ENCODE peak calls at places on chromosomes 16 and 17, in eight cellular contexts. G is CD8-positive, alpha-beta memory T cell; F is Peyer's patch; J is neuronal stem cell; T is heart left ventricle; S is naive thymus-derived CD4-positive, alpha-beta T cell; H is mucosa of descending colon; V is endodermal cell. A is an unnamed sample.
A peak's percentile ranks its signal among the peaks of the same experiment; 100 is the strongest.

GRCh38 chr17:77842906-77843249 is 115.6 kb upstream of the TNRC6C start:
- DNase-seq in G (no peak), F (no peak), J (no peak), T (no peak), S (no peak), H (no peak), V (no peak), A (no peak)

GRCh38 chr17:77828749-77829539 is 129.6 kb upstream of the TNRC6C start:
- DNase-seq in G (no peak), F (peak; percentile 15), J (no peak), T (no peak), S (no peak), H (no peak), V (no peak), A (no peak)

GRCh38 chr16:83843657-83844056 is 35.9 kb downstream of the HSBP1 start:
- DNase-seq in G (no peak), F (no peak), J (no peak), T (no peak), S (no peak), H (no peak), V (peak; percentile 69), A (no peak)

GRCh38 chr17:55089955-55090573 is 121.5 kb downstream of the STXBP4 start:
- DNase-seq in G (peak; percentile 10), F (no peak), J (no peak), T (no peak), S (no peak), H (no peak), V (peak; percentile 59), A (peak; percentile 39)

GRCh38 chr17:76537578-76538280 is at the start of gene CYGB:
- DNase-seq in G (no peak), F (no peak), J (no peak), T (peak; percentile 66), S (no peak), H (no peak), V (peak; percentile 89), A (no peak)

GRCh38 chr17:45787656-45788055 is 3.5 kb downstream of the CRHR1 start:
- DNase-seq in G (no peak), F (no peak), J (no peak), T (no peak), S (no peak), H (no peak), V (no peak), A (peak; percentile 18)

GRCh38 chr17:68446626-68447041 is 10.7 kb downstream of the WIPI1 start:
- DNase-seq in G (no peak), F (no peak), J (no peak), T (no peak), S (no peak), H (no peak), V (no peak), A (no peak)

GRCh38 chr17:77516902-77517301 is 376.1 kb downstream of the SEC14L1 start:
- DNase-seq in G (no peak), F (no peak), J (no peak), T (no peak), S (no peak), H (no peak), V (no peak), A (no peak)

GRCh38 chr16:64138621-64139020 is 983.2 kb downstream of the CDH11 start:
- DNase-seq in G (no peak), F (no peak), J (no peak), T (no peak), S (no peak), H (no peak), V (no peak), A (no peak)

GRCh38 chr16:87945351-87946042 is 5.7 kb upstream of the BANP start:
- DNase-seq in G (no peak), F (no peak), J (peak; percentile 46), T (peak; percentile 74), S (no peak), H (peak; percentile 76), V (peak; percentile 84), A (peak; percentile 63)

GRCh38 chr16:84829168-84829965 is 9.6 kb downstream of the CRISPLD2 start:
- DNase-seq in G (no peak), F (no peak), J (no peak), T (no peak), S (no peak), H (no peak), V (no peak), A (no peak)

GRCh38 chr17:81260171-81260570 is 21.1 kb downstream of the NDUFAF8 start:
- DNase-seq in G (no peak), F (no peak), J (no peak), T (no peak), S (no peak), H (no peak), V (no peak), A (no peak)

GRCh38 chr16:85851034-85851780 is 47.8 kb upstream of the IRF8 start:
- DNase-seq in G (no peak), F (no peak), J (no peak), T (no peak), S (no peak), H (no peak), V (peak; percentile 38), A (no peak)

GRCh38 chr16:86450691-86451090 is 59.6 kb upstream of the FOXF1 start:
- DNase-seq in G (no peak), F (no peak), J (no peak), T (no peak), S (no peak), H (no peak), V (no peak), A (no peak)

GRCh38 chr17:79545251-79546005 is 65.4 kb downstream of the RBFOX3 start:
- DNase-seq in G (no peak), F (no peak), J (no peak), T (no peak), S (no peak), H (no peak), V (no peak), A (no peak)

GRCh38 chr17:29567362-29568330 is 809 bp upstream of the ABHD15 start:
- DNase-seq in G (peak; percentile 65), F (peak; percentile 81), J (peak; percentile 64), T (peak; percentile 58), S (peak; percentile 71), H (peak; percentile 86), V (peak; percentile 93), A (peak; percentile 66)

GRCh38 chr17:71501716-71502115 is 619.1 kb upstream of the SOX9 start:
- DNase-seq in G (no peak), F (no peak), J (no peak), T (no peak), S (no peak), H (no peak), V (no peak), A (no peak)

GRCh38 chr16:69906838-69907301 is 44.3 kb upstream of the CLEC18A start:
- DNase-seq in G (no peak), F (no peak), J (no peak), T (no peak), S (no peak), H (no peak), V (no peak), A (no peak)

GRCh38 chr17:420479-421175 is 68.0 kb upstream of the RPH3AL start:
- DNase-seq in G (no peak), F (no peak), J (no peak), T (no peak), S (no peak), H (no peak), V (no peak), A (no peak)

DNA sequence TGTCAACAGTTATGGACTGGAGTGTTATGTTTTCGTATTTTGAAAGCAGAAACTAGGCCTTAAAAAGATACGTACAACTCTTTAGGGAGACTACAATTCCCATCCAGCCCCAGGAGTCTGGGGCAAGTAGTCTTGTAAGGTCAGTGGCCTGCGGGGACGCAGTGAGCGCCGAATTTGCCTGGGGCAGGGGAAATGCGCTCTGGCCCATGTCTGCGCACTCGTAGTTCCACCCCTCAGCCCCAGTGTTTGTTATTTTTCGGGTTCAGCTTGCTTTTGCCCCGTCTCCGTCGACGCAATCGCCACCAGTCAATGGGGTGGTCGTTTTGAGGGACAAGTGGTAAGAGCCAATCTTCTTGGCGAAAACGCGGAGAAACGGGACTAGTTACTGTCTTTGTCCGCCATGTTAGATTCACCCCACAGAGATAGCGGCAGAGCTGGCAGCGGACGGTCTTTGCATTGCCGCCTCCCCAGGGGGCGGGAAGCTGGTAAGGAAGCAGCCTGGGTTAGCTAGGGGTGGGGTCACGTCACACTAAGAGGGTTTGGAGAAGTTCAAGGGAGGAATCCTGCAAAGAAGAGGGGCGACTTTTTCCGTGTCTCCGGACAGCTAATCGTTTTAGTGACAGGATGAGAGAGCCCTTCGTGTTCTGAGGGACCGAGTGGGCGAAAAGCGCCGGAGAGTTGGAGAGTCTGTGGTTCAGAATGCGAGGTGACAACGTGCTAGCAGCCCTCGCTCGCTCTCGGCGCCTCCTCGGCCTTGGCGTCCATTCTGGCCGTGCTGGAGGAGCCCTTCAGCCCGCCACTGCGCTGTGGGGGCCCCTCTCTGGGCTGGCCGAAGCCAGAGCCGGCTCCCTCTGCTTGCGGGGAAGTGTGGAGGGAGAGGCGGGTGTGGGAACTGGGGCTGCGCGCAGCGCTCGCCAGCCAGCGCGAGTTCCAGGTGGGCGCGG is 1.1 kb upstream of the BRCA1 start:
- DNase-seq in G (no peak), F (no peak), J (no peak), T (no peak), S (no peak), H (peak; percentile 43), V (peak; percentile 59), A (peak; percentile 3)
- H3K4me1 ChIP-seq in G (peaks cover 15% of the 10 kb centered on the region), F (peaks cover 12% of the 10 kb centered on the region), J (peaks cover 4% of the 10 kb centered on the region), T (peaks cover 8% of the 10 kb centered on the region), S (peaks cover 6% of the 10 kb centered on the region), H (peaks cover 15% of the 10 kb centered on the region), V (no peaks in the 10 kb centered on the region), A (peaks cover 4% of the 10 kb centered on the region)

GRCh38 chr17:8152112-8152775 is at the start of gene PER1:
- DNase-seq in G (peak; percentile 78), F (peak; percentile 97), J (peak; percentile 80), T (peak; percentile 96), S (peak; percentile 68), H (peak; percentile 97), V (peak; percentile 99), A (peak; percentile 97)
- H3K4me3 ChIP-seq in G (peak within 1 kb of the TSS; percentile 60), F (peak within 1 kb of the TSS; percentile 62), J (peak within 1 kb of the TSS; percentile 88), T (peak within 1 kb of the TSS; percentile 95), S (peak within 1 kb of the TSS; percentile 80), H (peak within 1 kb of the TSS; percentile 25), V (peak within 1 kb of the TSS; percentile 93), A (peak within 1 kb of the TSS; percentile 59)

DNA sequence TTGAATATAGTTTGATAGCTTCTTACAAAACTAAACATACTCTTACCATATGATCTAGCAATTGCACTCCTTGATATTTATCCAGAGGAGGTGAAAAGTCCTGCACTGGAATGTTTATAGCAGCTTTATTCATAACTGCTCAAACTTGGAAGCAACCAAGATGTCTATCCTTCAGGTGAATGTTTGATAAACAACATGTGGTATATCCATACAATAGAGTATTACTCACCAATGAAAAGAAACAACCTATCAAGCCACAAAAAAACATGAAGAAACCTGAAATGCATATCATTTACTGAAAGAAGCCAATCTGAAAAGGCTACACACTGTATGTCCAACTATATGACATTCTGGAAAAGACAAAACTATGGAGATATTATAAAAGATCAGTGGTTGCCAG is 16.1 kb downstream of the STAT3 start:
- DNase-seq in G (no peak), F (no peak), J (no peak), T (no peak), S (no peak), H (no peak), V (no peak), A (no peak)
- H3K4me1 ChIP-seq in G (peaks cover 28% of the 10 kb centered on the region), F (peaks cover 13% of the 10 kb centered on the region), J (peaks cover 2% of the 10 kb centered on the region), T (peaks cover 38% of the 10 kb centered on the region), S (peaks cover 8% of the 10 kb centered on the region), H (peaks cover 8% of the 10 kb centered on the region), V (no peaks in the 10 kb centered on the region), A (peaks cover 4% of the 10 kb centered on the region)

DNA sequence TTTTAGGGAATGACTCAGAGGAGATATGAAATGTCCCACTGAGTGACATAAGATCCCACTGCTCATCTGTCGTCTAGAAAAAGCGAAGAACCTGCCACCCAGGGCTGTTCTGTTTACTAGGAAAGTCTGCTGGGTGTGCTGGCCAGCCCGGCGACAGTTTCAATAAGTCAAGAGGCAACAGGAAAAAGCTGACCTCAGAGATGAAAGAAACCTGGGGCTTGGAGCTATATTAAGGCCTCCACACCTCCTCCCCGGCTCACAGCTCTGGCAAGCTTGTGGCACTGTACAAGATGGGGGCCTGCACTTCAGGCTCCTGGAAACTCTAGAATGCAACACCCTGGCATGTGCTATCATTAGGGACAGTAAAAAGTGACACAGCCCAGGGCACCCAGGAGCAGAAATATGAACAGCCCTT is 10.6 kb downstream of the ZFHX3 start:
- DNase-seq in G (no peak), F (no peak), J (no peak), T (peak; percentile 38), S (no peak), H (no peak), V (peak; percentile 54), A (no peak)
- H3K4me3 ChIP-seq in G (no peak overlapping the region), F (no peak overlapping the region), J (no peak overlapping the region), T (no peak overlapping the region), S (no peak overlapping the region), H (no peak overlapping the region), V (no peak overlapping the region), A (no peak overlapping the region)

A was measured in small intestine.